ENCODE peak calls at places on chromosomes 6 and 20, in four cellular contexts. T is T-helper 17 cell, W is endothelial cell of umbilical vein, D is IMR-90. F is an unnamed sample.
A peak's percentile ranks its signal among the peaks of the same experiment; 100 is the strongest.

GRCh38 chr6:156956286-156956685 is 179.1 kb downstream of the ARID1B start:
- DNase-seq in D (no peak), W (no peak), T (no peak), F (no peak)

GRCh38 chr6:45590225-45590624 is 212.5 kb upstream of the SUPT3H start:
- DNase-seq in D (peak; percentile 92), T (no peak), W (peak; percentile 44), F (no peak)

GRCh38 chr20:48384147-48384818 is 443.5 kb downstream of the PREX1 start:
- DNase-seq in T (no peak), W (no peak), D (no peak), F (no peak)

GRCh38 chr6:125299257-125299656 is 2.5 kb downstream of the HDDC2 start:
- DNase-seq in D (no peak), W (no peak), T (no peak), F (no peak)

GRCh38 chr6:46940433-46941226 is 18.9 kb upstream of the ADGRF5 start:
- DNase-seq in W (no peak), T (no peak), D (no peak), F (no peak)

GRCh38 chr20:46572181-46572580 is 21.7 kb upstream of the OCSTAMP start:
- DNase-seq in T (no peak), W (peak; percentile 55), D (no peak), F (no peak)

GRCh38 chr20:3334156-3334943 is 73.1 kb downstream of the DNAAF9 start:
- DNase-seq in W (no peak), T (no peak), D (no peak), F (no peak)

GRCh38 chr20:21968486-21968885 is 263.0 kb downstream of the PAX1 start:
- DNase-seq in T (no peak), W (no peak), D (no peak), F (no peak)

GRCh38 chr20:38141154-38141888 is 23.7 kb downstream of the TGM2 start:
- DNase-seq in D (no peak), W (no peak), T (no peak), F (no peak)

GRCh38 chr20:13567663-13568062 is 71.1 kb downstream of the TASP1 start:
- DNase-seq in W (peak; percentile 60), T (no peak), D (no peak), F (no peak)

GRCh38 chr6:72140795-72141194 is 254.4 kb downstream of the RIMS1 start:
- DNase-seq in T (no peak), W (no peak), D (peak; percentile 38), F (peak; percentile 7)

GRCh38 chr6:76682842-76683241 is 610.4 kb upstream of the IMPG1 start:
- DNase-seq in T (no peak), D (peak; percentile 10), W (peak; percentile 40), F (peak; percentile 2)

GRCh38 chr20:19098806-19099578 is 113.5 kb upstream of the SLC24A3 start:
- DNase-seq in W (no peak), T (no peak), D (no peak), F (no peak)

GRCh38 chr20:39853050-39853449 is 836.0 kb downstream of the MAFB start:
- DNase-seq in W (no peak), T (no peak), D (no peak), F (no peak)

GRCh38 chr20:47638851-47639250 is 137.2 kb downstream of the NCOA3 start:
- DNase-seq in T (no peak), D (no peak), W (peak; percentile 72), F (no peak)

GRCh38 chr6:1285589-1286340 is 26.1 kb upstream of the FOXQ1 start:
- DNase-seq in T (no peak), D (peak; percentile 71), W (no peak), F (peak; percentile 82)

GRCh38 chr6:36927691-36928546 is 26.6 kb upstream of the PI16 start:
- DNase-seq in D (peak; percentile 39), W (no peak), T (no peak), F (peak; percentile 54)

GRCh38 chr6:82205793-82206425 is 41.6 kb downstream of the IBTK start:
- DNase-seq in T (no peak), W (peak; percentile 70), D (peak; percentile 15), F (no peak)

GRCh38 chr6:18585032-18585573 is 198.0 kb downstream of the RNF144B start:
- DNase-seq in T (no peak), W (peak; percentile 79), D (peak; percentile 65), F (peak; percentile 74)

GRCh38 chr6:110625883-110626282 is 149.5 kb upstream of the SLC22A16 start:
- DNase-seq in W (no peak), T (no peak), D (peak; percentile 63), F (peak; percentile 18)

GRCh38 chr20:32485770-32486248 is 99.3 kb downstream of the NOL4L start:
- DNase-seq in T (no peak), D (no peak), W (peak; percentile 61), F (no peak)

GRCh38 chr6:159565181-159565580 is 127.9 kb downstream of the SOD2 start:
- DNase-seq in W (no peak), D (no peak), T (no peak), F (no peak)

GRCh38 chr20:38889050-38889449 is 37.2 kb upstream of the FAM83D start:
- DNase-seq in T (no peak), W (no peak), D (no peak), F (no peak)

GRCh38 chr20:14576478-14576877 is 239.1 kb upstream of the FLRT3 start:
- DNase-seq in W (no peak), D (no peak), T (no peak), F (no peak)

GRCh38 chr20:14470231-14470894 is 133.0 kb upstream of the FLRT3 start:
- DNase-seq in T (no peak), W (no peak), D (no peak), F (no peak)

GRCh38 chr6:112366695-112367546 is 19.8 kb downstream of the RFPL4B start:
- DNase-seq in W (no peak), T (no peak), D (no peak), F (no peak)

GRCh38 chr6:138590796-138591709 is 91.8 kb upstream of the NHSL1 start:
- DNase-seq in D (peak; percentile 79), T (no peak), W (peak; percentile 75), F (peak; percentile 77)

GRCh38 chr6:134170844-134171243 is 118.4 kb upstream of the SLC2A12 start:
- DNase-seq in D (peak; percentile 51), W (no peak), T (no peak), F (no peak)

GRCh38 chr6:148974351-148974750 is 227.5 kb downstream of the UST start:
- DNase-seq in D (no peak), W (no peak), T (no peak), F (no peak)

GRCh38 chr20:47778398-47779354 is 6.6 kb downstream of the SULF2 start:
- DNase-seq in D (no peak), T (no peak), W (no peak), F (peak; percentile 59)

GRCh38 chr20:3655032-3655405 is 8.2 kb downstream of the GFRA4 start:
- DNase-seq in W (no peak), T (no peak), D (no peak), F (no peak)

GRCh38 chr20:9160760-9161159 is 91.9 kb downstream of the PLCB4 start:
- DNase-seq in W (no peak), T (no peak), D (no peak), F (peak; percentile 31)

GRCh38 chr20:63092660-63093215 is 86.0 kb upstream of the BHLHE23 start:
- DNase-seq in T (peak; percentile 1), D (no peak), W (no peak), F (no peak)

GRCh38 chr20:62236674-62236996 is 1.7 kb upstream of the OSBPL2 start:
- DNase-seq in T (no peak), W (no peak), D (no peak), F (no peak)

GRCh38 chr6:141963543-141964295 is 169.0 kb upstream of the GJE1 start:
- DNase-seq in T (no peak), W (no peak), D (peak; percentile 35), F (no peak)

GRCh38 chr20:62580052-62580451 is 62.3 kb upstream of the SLCO4A1 start:
- DNase-seq in W (no peak), T (no peak), D (no peak), F (no peak)